ENCODE peak calls at places on chromosome 18, in nine cellular contexts. C is nephron progenitor cell, A is OCI-LY7, F is AG04450, Y is cardiac muscle cell, O is body of pancreas, U is fibroblast of the aortic adventitia, Z is natural killer cell, W is foreskin fibroblast. L is an unnamed sample.

GRCh38 chr18:23484783-23485182 is 18.5 kb upstream of the RMC1 start:
- DNase-seq in C (no peak), A (no peak), F (no peak), Y (no peak), O (no peak), U (no peak), Z (no peak), W (no peak), L (no peak)

GRCh38 chr18:41543815-41544214 is 411.2 kb upstream of the PIK3C3 start:
- DNase-seq in C (no peak), A (no peak), F (no peak), Y (no peak), O (no peak), U (no peak), Z (no peak), W (no peak), L (no peak)

GRCh38 chr18:13393338-13393737 is 174.8 kb downstream of the LDLRAD4 start:
- DNase-seq in C (no peak), A (no peak), F (no peak), Y (no peak), O (no peak), U (no peak), Z (no peak), W (no peak), L (no peak)

GRCh38 chr18:23883277-23883790 is 131.2 kb upstream of the TTC39C start:
- DNase-seq in C (no peak), A (no peak), F (no peak), Y (no peak), O (no peak), U (no peak), Z (no peak), W (peak; percentile 40), L (no peak)

GRCh38 chr18:31609886-31610646 is 18.4 kb downstream of the TTR start:
- DNase-seq in C (no peak), A (no peak), F (no peak), Y (no peak), O (no peak), U (no peak), Z (no peak), W (no peak), L (no peak)

GRCh38 chr18:14949800-14950415 is 201.9 kb downstream of the ANKRD30B start:
- DNase-seq in C (no peak), A (no peak), F (no peak), Y (no peak), O (no peak), U (no peak), Z (no peak), W (no peak), L (no peak)

GRCh38 chr18:79625195-79625923 is 54.2 kb upstream of the CTDP1 start:
- DNase-seq in C (no peak), A (peak; percentile 55), F (no peak), Y (no peak), O (peak; percentile 6), U (no peak), Z (no peak), W (no peak), L (peak; percentile 63)

GRCh38 chr18:10973579-10974260 is 175.6 kb downstream of the PIEZO2 start:
- DNase-seq in C (no peak), A (no peak), F (no peak), Y (no peak), O (no peak), U (peak; percentile 26), Z (no peak), W (peak; percentile 14), L (no peak)

GRCh38 chr18:57930476-57930875 is 113.5 kb upstream of the NEDD4L start:
- DNase-seq in C (no peak), A (no peak), F (no peak), Y (no peak), O (no peak), U (no peak), Z (no peak), W (no peak), L (no peak)

GRCh38 chr18:5868218-5868904 is 27.0 kb downstream of the TMEM200C start:
- DNase-seq in C (peak; percentile 82), A (peak; percentile 62), F (peak; percentile 75), Y (peak; percentile 94), O (peak; percentile 82), U (peak; percentile 92), Z (no peak), W (peak; percentile 83), L (no peak)

GRCh38 chr18:23487738-23488625 is 15.3 kb upstream of the RMC1 start:
- DNase-seq in C (no peak), A (peak; percentile 33), F (no peak), Y (no peak), O (peak; percentile 17), U (peak; percentile 51), Z (peak; percentile 47), W (peak; percentile 34), L (peak; percentile 67)

GRCh38 chr18:13877133-13877532 is 38.2 kb downstream of the MC2R start:
- DNase-seq in C (no peak), A (no peak), F (no peak), Y (no peak), O (no peak), U (no peak), Z (no peak), W (no peak), L (no peak)

GRCh38 chr18:52903858-52904257 is 563.9 kb downstream of the DCC start:
- DNase-seq in C (peak; percentile 71), A (peak; percentile 15), F (no peak), Y (peak; percentile 77), O (peak; percentile 74), U (no peak), Z (no peak), W (no peak), L (no peak)

GRCh38 chr18:45213040-45213333 is 402.3 kb upstream of the SLC14A2 start:
- DNase-seq in C (no peak), A (no peak), F (no peak), Y (no peak), O (no peak), U (no peak), Z (no peak), W (no peak), L (no peak)
- TF ChIP-seq CTCF in C (no peak), A (no peak), F (no peak), Y (no peak), O (no peak), U (no peak), Z (peak; percentile 60), W (no peak), L (peak; percentile 70)

GRCh38 chr18:50573679-50574078 is 13.8 kb downstream of the MAPK4 start:
- DNase-seq in C (no peak), A (peak; percentile 2), F (no peak), Y (no peak), O (no peak), U (no peak), Z (no peak), W (no peak), L (no peak)
- TF ChIP-seq CTCF in C (peak; percentile 13), A (peak; percentile 47), F (no peak), Y (peak; percentile 26), O (no peak), U (no peak), Z (no peak), W (no peak), L (no peak)

GRCh38 chr18:70072678-70073077 is 125.0 kb upstream of the CD226 start:
- DNase-seq in C (no peak), A (no peak), F (peak; percentile 11), Y (peak; percentile 7), O (no peak), U (peak; percentile 69), Z (no peak), W (peak; percentile 55), L (no peak)
- TF ChIP-seq CTCF in C (no peak), A (no peak), F (peak; percentile 51), Y (peak; percentile 47), O (no peak), U (peak; percentile 38), Z (peak; percentile 43), W (no peak), L (peak; percentile 7)

GRCh38 chr18:74604366-74604765 is 6.7 kb downstream of the ZNF407 start:
- DNase-seq in C (no peak), A (no peak), F (no peak), Y (no peak), O (no peak), U (no peak), Z (no peak), W (no peak), L (no peak)
- TF ChIP-seq CTCF in C (no peak), A (no peak), F (peak; percentile 14), Y (no peak), O (no peak), U (no peak), Z (no peak), W (no peak), L (no peak)

GRCh38 chr18:36771246-36771645 is 57.6 kb downstream of the TPGS2 start:
- DNase-seq in C (no peak), A (peak; percentile 8), F (no peak), Y (no peak), O (no peak), U (no peak), Z (no peak), W (no peak), L (no peak)
- TF ChIP-seq CTCF in C (no peak), A (no peak), F (no peak), Y (no peak), O (no peak), U (no peak), Z (no peak), W (no peak), L (no peak)

GRCh38 chr18:48521723-48522122 is 17.1 kb upstream of the CTIF start:
- DNase-seq in C (no peak), A (no peak), F (no peak), Y (no peak), O (no peak), U (no peak), Z (no peak), W (no peak), L (no peak)

GRCh38 chr18:48517048-48517447 is 21.8 kb upstream of the CTIF start:
- DNase-seq in C (no peak), A (no peak), F (no peak), Y (no peak), O (no peak), U (no peak), Z (no peak), W (no peak), L (no peak)

GRCh38 chr18:48514786-48515185 is 24.0 kb upstream of the CTIF start:
- DNase-seq in C (no peak), A (no peak), F (no peak), Y (no peak), O (no peak), U (no peak), Z (no peak), W (no peak), L (no peak)

DNA sequence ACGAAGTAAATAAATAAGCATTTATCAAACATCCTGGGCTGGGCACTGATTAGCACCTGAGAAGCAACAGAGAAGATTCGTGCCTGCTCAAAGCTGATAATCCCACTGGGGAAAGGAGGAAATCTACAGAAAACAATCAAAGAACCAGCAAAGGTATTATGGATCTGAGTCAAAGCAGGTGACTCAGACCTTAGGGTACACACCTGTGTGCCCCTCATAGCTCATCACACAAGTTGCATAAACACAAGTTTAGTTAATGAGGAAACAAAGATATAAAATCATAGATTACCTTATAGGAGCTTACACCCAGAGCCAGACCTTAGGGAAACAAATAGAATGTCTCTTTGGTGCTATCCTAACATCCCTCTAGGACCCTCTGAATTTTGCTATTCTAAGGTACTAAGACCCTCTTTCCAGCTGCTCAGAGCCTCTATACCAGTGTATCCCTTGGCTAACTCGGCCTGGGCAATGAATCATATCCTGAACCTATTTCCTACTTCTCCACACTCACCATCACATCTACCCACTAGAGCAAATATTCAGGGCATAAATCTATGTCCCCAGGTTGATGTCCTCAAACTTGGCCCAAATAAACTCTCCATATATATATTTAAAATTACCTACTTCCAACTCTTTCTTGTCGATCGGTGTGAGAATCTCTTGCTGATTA is 19.3 kb upstream of the CTIF start:
- DNase-seq in C (no peak), A (no peak), F (no peak), Y (no peak), O (no peak), U (no peak), Z (no peak), W (no peak), L (no peak)
- TF ChIP-seq CTCF in C (no peak), A (no peak), F (no peak), Y (no peak), O (no peak), U (no peak), Z (no peak), W (no peak), L (no peak)